ENCODE peak calls at places on chromosomes 5 and 9, in nine cellular contexts. One of them, this sample, is unnamed.

GRCh38 chr5:111237470-111237869 is 13.3 kb downstream of the CAMK4 start:
- DNase-seq in A549: no peak
- DNase-seq in uterus: no peak
- DNase-seq in endodermal cell: no peak
- DNase-seq in dorsolateral prefrontal cortex: no peak
- DNase-seq in GM23338: no peak
- DNase-seq in AG09309: no peak
- DNase-seq in PC-3: no peak
- DNase-seq in kidney epithelial cell: no peak
- DNase-seq in this sample: no peak

GRCh38 chr9:92934321-92934720 is 13.0 kb upstream of the FGD3 start:
- DNase-seq in AG09309: no peak
- DNase-seq in uterus: no peak
- DNase-seq in kidney epithelial cell: no peak
- DNase-seq in GM23338: no peak
- DNase-seq in PC-3: no peak
- DNase-seq in A549: no peak
- DNase-seq in endodermal cell: no peak
- DNase-seq in dorsolateral prefrontal cortex: no peak
- DNase-seq in this sample: no peak

GRCh38 chr5:119789411-119790117 is 160.2 kb downstream of the FAM170A start:
- DNase-seq in PC-3: no peak
- DNase-seq in kidney epithelial cell: no peak
- DNase-seq in A549: no peak
- DNase-seq in AG09309: no peak
- DNase-seq in GM23338: no peak
- DNase-seq in uterus: no peak
- DNase-seq in dorsolateral prefrontal cortex: no peak
- DNase-seq in endodermal cell: no peak
- DNase-seq in this sample: no peak

GRCh38 chr9:134211811-134212460 is 47.6 kb upstream of the RNU6ATAC start:
- DNase-seq in endodermal cell: no peak
- DNase-seq in uterus: peak
- DNase-seq in AG09309: no peak
- DNase-seq in GM23338: no peak
- DNase-seq in A549: no peak
- DNase-seq in PC-3: no peak
- DNase-seq in kidney epithelial cell: no peak
- DNase-seq in dorsolateral prefrontal cortex: no peak
- DNase-seq in this sample: no peak

GRCh38 chr5:132496631-132497487 is 6.3 kb upstream of the IRF1 start:
- DNase-seq in GM23338: peak
- DNase-seq in endodermal cell: peak
- DNase-seq in uterus: peak
- DNase-seq in AG09309: no peak
- DNase-seq in kidney epithelial cell: no peak
- DNase-seq in dorsolateral prefrontal cortex: peak
- DNase-seq in PC-3: peak
- DNase-seq in A549: peak
- DNase-seq in this sample: peak

GRCh38 chr5:147225938-147226337 is 8.9 kb upstream of the STK32A start:
- DNase-seq in kidney epithelial cell: no peak
- DNase-seq in uterus: no peak
- DNase-seq in AG09309: no peak
- DNase-seq in A549: no peak
- DNase-seq in dorsolateral prefrontal cortex: no peak
- DNase-seq in PC-3: no peak
- DNase-seq in endodermal cell: no peak
- DNase-seq in GM23338: peak
- DNase-seq in this sample: no peak

GRCh38 chr5:168578506-168579205 is 512 bp downstream of the PANK3 start:
- DNase-seq in A549: peak
- DNase-seq in dorsolateral prefrontal cortex: no peak
- DNase-seq in endodermal cell: no peak
- DNase-seq in PC-3: no peak
- DNase-seq in kidney epithelial cell: no peak
- DNase-seq in AG09309: no peak
- DNase-seq in uterus: no peak
- DNase-seq in GM23338: peak
- DNase-seq in this sample: no peak

GRCh38 chr9:755454-756381 is 85.8 kb upstream of the DMRT1 start:
- DNase-seq in PC-3: peak
- DNase-seq in dorsolateral prefrontal cortex: no peak
- DNase-seq in AG09309: peak
- DNase-seq in uterus: no peak
- DNase-seq in GM23338: no peak
- DNase-seq in kidney epithelial cell: no peak
- DNase-seq in A549: no peak
- DNase-seq in endodermal cell: no peak
- DNase-seq in this sample: peak

GRCh38 chr5:5544094-5544663 is 121.7 kb downstream of the ICE1 start:
- DNase-seq in PC-3: no peak
- DNase-seq in uterus: no peak
- DNase-seq in AG09309: no peak
- DNase-seq in A549: no peak
- DNase-seq in kidney epithelial cell: no peak
- DNase-seq in endodermal cell: no peak
- DNase-seq in dorsolateral prefrontal cortex: no peak
- DNase-seq in GM23338: no peak
- DNase-seq in this sample: no peak

GRCh38 chr9:89021154-89021803 is 30.0 kb downstream of the S1PR3 start:
- DNase-seq in uterus: peak
- DNase-seq in AG09309: peak
- DNase-seq in GM23338: no peak
- DNase-seq in endodermal cell: no peak
- DNase-seq in dorsolateral prefrontal cortex: no peak
- DNase-seq in kidney epithelial cell: peak
- DNase-seq in A549: peak
- DNase-seq in PC-3: peak
- DNase-seq in this sample: peak

GRCh38 chr5:129904667-129905466 is 602 bp downstream of the CHSY3 start:
- DNase-seq in AG09309: no peak
- DNase-seq in A549: no peak
- DNase-seq in PC-3: no peak
- DNase-seq in uterus: peak
- DNase-seq in kidney epithelial cell: no peak
- DNase-seq in GM23338: peak
- DNase-seq in endodermal cell: peak
- DNase-seq in dorsolateral prefrontal cortex: peak
- DNase-seq in this sample: no peak

GRCh38 chr9:87873607-87874319 is 8.9 kb upstream of the SPATA31E1 start:
- DNase-seq in endodermal cell: peak
- DNase-seq in PC-3: no peak
- DNase-seq in kidney epithelial cell: no peak
- DNase-seq in GM23338: no peak
- DNase-seq in AG09309: no peak
- DNase-seq in uterus: no peak
- DNase-seq in dorsolateral prefrontal cortex: no peak
- DNase-seq in A549: no peak
- DNase-seq in this sample: no peak

GRCh38 chr9:2722715-2723114 is 5.4 kb downstream of the KCNV2 start:
- DNase-seq in AG09309: peak
- DNase-seq in uterus: no peak
- DNase-seq in endodermal cell: no peak
- DNase-seq in dorsolateral prefrontal cortex: no peak
- DNase-seq in A549: no peak
- DNase-seq in kidney epithelial cell: peak
- DNase-seq in GM23338: peak
- DNase-seq in PC-3: no peak
- DNase-seq in this sample: no peak

GRCh38 chr9:104279535-104280215 is 185.6 kb downstream of the SMC2 start:
- DNase-seq in kidney epithelial cell: no peak
- DNase-seq in A549: no peak
- DNase-seq in AG09309: no peak
- DNase-seq in endodermal cell: no peak
- DNase-seq in GM23338: no peak
- DNase-seq in PC-3: peak
- DNase-seq in dorsolateral prefrontal cortex: no peak
- DNase-seq in uterus: no peak
- DNase-seq in this sample: peak

GRCh38 chr5:180648658-180649296 is 623 bp downstream of the FLT4 start:
- DNase-seq in kidney epithelial cell: no peak
- DNase-seq in uterus: no peak
- DNase-seq in dorsolateral prefrontal cortex: peak
- DNase-seq in endodermal cell: peak
- DNase-seq in GM23338: peak
- DNase-seq in A549: peak
- DNase-seq in AG09309: no peak
- DNase-seq in PC-3: no peak
- DNase-seq in this sample: no peak
- TF ChIP-seq CTCF in kidney epithelial cell: no peak
- TF ChIP-seq CTCF in uterus: no peak
- TF ChIP-seq CTCF in dorsolateral prefrontal cortex: no peak
- TF ChIP-seq CTCF in endodermal cell: peak
- TF ChIP-seq CTCF in GM23338: peak
- TF ChIP-seq CTCF in A549: peak
- TF ChIP-seq CTCF in AG09309: no peak
- TF ChIP-seq CTCF in PC-3: no peak
- TF ChIP-seq CTCF in this sample: peak

DNA sequence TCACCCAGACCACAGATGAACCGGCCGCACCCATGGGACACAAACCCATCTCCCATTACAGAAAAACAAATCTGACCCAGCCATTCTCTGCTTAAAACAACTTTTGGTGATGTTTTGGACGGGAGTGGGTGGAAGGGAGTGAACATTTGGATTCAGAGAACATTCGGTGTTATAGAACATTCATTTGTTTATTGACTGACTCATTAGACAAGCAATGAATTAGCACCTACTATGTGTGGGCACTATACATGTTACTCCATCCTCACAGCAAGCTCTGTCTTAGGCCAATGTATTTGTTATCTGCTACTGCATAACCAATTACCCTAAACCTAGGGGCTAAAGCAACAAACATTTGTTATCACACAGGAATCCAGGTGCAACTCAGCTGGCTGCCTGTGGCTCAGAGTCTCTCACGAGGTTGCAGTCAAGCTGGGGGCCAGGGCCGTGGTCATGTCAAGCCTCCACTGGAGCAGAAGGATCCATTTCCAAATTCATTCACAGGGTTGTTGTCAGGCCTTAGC is 5.1 kb upstream of the ERGIC1 start:
- DNase-seq in AG09309: no peak
- DNase-seq in PC-3: peak
- DNase-seq in endodermal cell: peak
- DNase-seq in GM23338: no peak
- DNase-seq in A549: no peak
- DNase-seq in kidney epithelial cell: no peak
- DNase-seq in uterus: no peak
- DNase-seq in dorsolateral prefrontal cortex: no peak
- DNase-seq in this sample: no peak
- H3K4me3 ChIP-seq in AG09309: no peak
- H3K4me3 ChIP-seq in PC-3: no peak
- H3K4me3 ChIP-seq in endodermal cell: no peak
- H3K4me3 ChIP-seq in GM23338: no peak
- H3K4me3 ChIP-seq in A549: no peak
- H3K4me3 ChIP-seq in kidney epithelial cell: no peak
- H3K4me3 ChIP-seq in uterus: no peak
- H3K4me3 ChIP-seq in dorsolateral prefrontal cortex: no peak
- H3K4me3 ChIP-seq in this sample: no peak

GRCh38 chr9:114238471-114238870 is 83.1 kb downstream of the COL27A1 start:
- DNase-seq in PC-3: no peak
- DNase-seq in A549: no peak
- DNase-seq in kidney epithelial cell: no peak
- DNase-seq in AG09309: no peak
- DNase-seq in endodermal cell: no peak
- DNase-seq in uterus: no peak
- DNase-seq in dorsolateral prefrontal cortex: no peak
- DNase-seq in GM23338: no peak
- DNase-seq in this sample: no peak
- TF ChIP-seq CTCF in PC-3: no peak
- TF ChIP-seq CTCF in A549: no peak
- TF ChIP-seq CTCF in kidney epithelial cell: no peak
- TF ChIP-seq CTCF in AG09309: no peak
- TF ChIP-seq CTCF in endodermal cell: no peak
- TF ChIP-seq CTCF in uterus: no peak
- TF ChIP-seq CTCF in dorsolateral prefrontal cortex: no peak
- TF ChIP-seq CTCF in GM23338: no peak
- TF ChIP-seq CTCF in this sample: no peak

GRCh38 chr9:137235424-137236237 is 4.9 kb downstream of the SLC34A3 start:
- DNase-seq in kidney epithelial cell: no peak
- DNase-seq in dorsolateral prefrontal cortex: no peak
- DNase-seq in uterus: no peak
- DNase-seq in GM23338: peak
- DNase-seq in PC-3: no peak
- DNase-seq in endodermal cell: peak
- DNase-seq in A549: no peak
- DNase-seq in AG09309: no peak
- DNase-seq in this sample: no peak

GRCh38 chr9:137237759-137238726 is 3.0 kb upstream of the TUBB4B start:
- DNase-seq in kidney epithelial cell: no peak
- DNase-seq in endodermal cell: peak
- DNase-seq in GM23338: no peak
- DNase-seq in uterus: no peak
- DNase-seq in dorsolateral prefrontal cortex: peak
- DNase-seq in AG09309: no peak
- DNase-seq in PC-3: peak
- DNase-seq in A549: no peak
- DNase-seq in this sample: no peak

GRCh38 chr9:137234758-137235423 is 4.2 kb downstream of the SLC34A3 start:
- DNase-seq in endodermal cell: no peak
- DNase-seq in A549: no peak
- DNase-seq in dorsolateral prefrontal cortex: no peak
- DNase-seq in PC-3: no peak
- DNase-seq in uterus: no peak
- DNase-seq in AG09309: no peak
- DNase-seq in GM23338: no peak
- DNase-seq in kidney epithelial cell: no peak
- DNase-seq in this sample: no peak

GRCh38 chr9:137236936-137237421 is 4.1 kb upstream of the TUBB4B start:
- DNase-seq in AG09309: no peak
- DNase-seq in dorsolateral prefrontal cortex: no peak
- DNase-seq in endodermal cell: no peak
- DNase-seq in uterus: no peak
- DNase-seq in PC-3: no peak
- DNase-seq in A549: no peak
- DNase-seq in kidney epithelial cell: no peak
- DNase-seq in GM23338: no peak
- DNase-seq in this sample: no peak

DNA sequence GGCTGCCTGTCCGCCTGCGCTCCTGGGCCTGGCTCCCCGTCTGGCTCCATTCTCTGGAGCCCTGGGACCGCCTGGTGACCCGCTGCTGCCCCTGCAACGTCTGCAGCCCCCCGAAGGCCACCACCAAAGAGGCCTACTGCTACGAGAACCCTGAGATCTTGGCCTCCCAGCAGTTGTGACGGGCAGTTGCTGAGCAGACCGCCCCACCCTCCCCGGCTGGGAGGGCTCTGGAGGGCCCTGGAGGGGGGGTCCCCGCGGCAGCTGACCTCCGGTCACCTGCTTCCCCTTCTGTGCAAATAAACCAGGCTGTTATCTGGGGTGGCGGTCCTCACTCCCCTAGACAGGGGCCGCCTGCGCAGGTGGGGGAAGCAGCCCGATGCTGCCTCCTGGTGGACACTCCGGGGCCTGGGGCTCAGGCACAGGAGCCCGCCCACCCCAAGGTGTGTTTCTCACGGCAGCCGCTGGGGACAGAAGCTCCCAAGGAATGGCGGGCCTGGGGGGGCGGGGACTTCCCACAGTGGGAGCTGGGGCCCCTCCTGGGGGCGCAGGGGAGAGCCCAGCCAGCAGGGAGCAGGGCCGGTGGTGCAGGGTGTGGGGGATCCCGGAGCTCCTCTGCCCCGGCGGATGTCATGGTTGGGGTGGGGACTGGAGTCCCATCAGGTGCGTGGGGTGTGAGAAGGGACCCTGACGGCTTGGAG is 4.7 kb upstream of the TUBB4B start:
- DNase-seq in GM23338: peak
- DNase-seq in kidney epithelial cell: no peak
- DNase-seq in AG09309: no peak
- DNase-seq in endodermal cell: peak
- DNase-seq in A549: peak
- DNase-seq in PC-3: peak
- DNase-seq in uterus: peak
- DNase-seq in dorsolateral prefrontal cortex: peak
- DNase-seq in this sample: no peak
- H3K4me3 ChIP-seq in GM23338: peak
- H3K4me3 ChIP-seq in kidney epithelial cell: no peak
- H3K4me3 ChIP-seq in AG09309: no peak
- H3K4me3 ChIP-seq in endodermal cell: no peak
- H3K4me3 ChIP-seq in A549: no peak
- H3K4me3 ChIP-seq in PC-3: no peak
- H3K4me3 ChIP-seq in uterus: peak
- H3K4me3 ChIP-seq in dorsolateral prefrontal cortex: peak
- H3K4me3 ChIP-seq in this sample: peak

This sample was measured in retinal pigment epithelial cell.